ENCODE peak calls at places on chromosomes 6 and 20, in ten cellular contexts. W, H, Y, Z, D, O, B, S, J and R are unnamed samples.

GRCh38 chr20:49515588-49515987 is 33.1 kb upstream of the KCNB1 start:
- DNase-seq in W (no peak), S (no peak), H (no peak), O (no peak), J (no peak), Z (no peak), Y (no peak), D (no peak), B (no peak), R (no peak)

GRCh38 chr20:41185013-41185757 is 47.8 kb downstream of the PLCG1 start:
- DNase-seq in Z (no peak), H (peak), W (no peak), D (no peak), S (no peak), Y (peak), B (no peak), J (peak), O (peak), R (no peak)

GRCh38 chr6:34748757-34749156 is 8.5 kb upstream of the SNRPC start:
- DNase-seq in W (no peak), Z (no peak), O (no peak), Y (no peak), S (no peak), H (no peak), B (no peak), J (no peak), D (no peak), R (no peak)

GRCh38 chr20:39069976-39070375 is 107.8 kb downstream of the DHX35 start:
- DNase-seq in Z (no peak), B (no peak), Y (no peak), H (no peak), W (no peak), D (no peak), O (no peak), S (no peak), J (no peak), R (no peak)

GRCh38 chr6:35663447-35664235 is 25.1 kb downstream of the FKBP5 start:
- DNase-seq in O (no peak), Y (no peak), B (peak), D (peak), S (no peak), J (no peak), Z (no peak), W (peak), H (no peak), R (peak)

GRCh38 chr6:41318648-41319565 is 16.5 kb upstream of the NCR2 start:
- DNase-seq in Z (peak), H (peak), S (peak), J (peak), O (peak), W (peak), D (peak), Y (peak), B (peak), R (peak)

GRCh38 chr6:162856885-162857284 is 129.1 kb downstream of the PACRG start:
- DNase-seq in D (peak), H (no peak), J (no peak), Y (no peak), O (peak), W (peak), Z (peak), S (no peak), B (peak), R (peak)

GRCh38 chr20:7940341-7940740 is at the start of gene HAO1:
- DNase-seq in W (no peak), J (no peak), O (no peak), Z (peak), H (no peak), D (no peak), S (no peak), B (no peak), Y (no peak), R (no peak)

GRCh38 chr6:135280375-135281136 is 99.4 kb downstream of the MYB start:
- DNase-seq in H (no peak), S (no peak), Y (no peak), J (no peak), Z (no peak), W (peak), O (no peak), D (no peak), B (no peak), R (peak)

GRCh38 chr20:46350201-46350985 is 42.1 kb upstream of the CDH22 start:
- DNase-seq in D (peak), B (peak), Y (no peak), Z (peak), S (no peak), W (peak), O (peak), J (no peak), H (no peak), R (peak)

GRCh38 chr6:151330130-151330715 is 61.1 kb downstream of the ZBTB2 start:
- DNase-seq in Y (no peak), B (no peak), S (no peak), W (peak), D (peak), H (no peak), O (no peak), Z (no peak), J (no peak), R (peak)

GRCh38 chr6:34005845-34006644 is 139.8 kb downstream of the GRM4 start:
- DNase-seq in Z (no peak), H (no peak), D (no peak), S (no peak), Y (no peak), O (no peak), J (no peak), W (no peak), B (peak), R (no peak)

GRCh38 chr20:53598140-53599038 is 4.8 kb upstream of the ZNF217 start:
- DNase-seq in Z (no peak), J (no peak), W (no peak), H (no peak), D (no peak), O (no peak), B (no peak), S (no peak), Y (no peak), R (no peak)

GRCh38 chr6:151254451-151255081 is 14.8 kb downstream of the AKAP12 start:
- DNase-seq in B (peak), O (no peak), D (peak), J (no peak), W (peak), S (no peak), Z (peak), H (no peak), Y (no peak), R (peak)

GRCh38 chr20:51941503-51941902 is 139.2 kb upstream of the SALL4 start:
- DNase-seq in Y (no peak), W (no peak), Z (no peak), H (no peak), D (no peak), S (no peak), B (no peak), J (no peak), O (no peak), R (no peak)

GRCh38 chr20:64055396-64055892 is 6.0 kb upstream of the SOX18 start:
- DNase-seq in O (no peak), W (no peak), S (no peak), J (no peak), Z (no peak), D (no peak), H (no peak), Y (no peak), B (no peak), R (no peak)

GRCh38 chr20:64052326-64052722 is 2.9 kb upstream of the SOX18 start:
- DNase-seq in J (no peak), H (no peak), D (no peak), B (no peak), O (no peak), Y (no peak), W (no peak), S (no peak), Z (no peak), R (no peak)

GRCh38 chr20:64052987-64053840 is 3.8 kb upstream of the SOX18 start:
- DNase-seq in O (no peak), Y (no peak), B (no peak), D (no peak), H (no peak), Z (no peak), W (no peak), S (no peak), J (no peak), R (no peak)

GRCh38 chr20:64055893-64056638 is 6.6 kb upstream of the SOX18 start:
- DNase-seq in O (peak), S (no peak), H (peak), J (no peak), Y (peak), W (peak), D (peak), B (peak), Z (peak), R (no peak)

DNA sequence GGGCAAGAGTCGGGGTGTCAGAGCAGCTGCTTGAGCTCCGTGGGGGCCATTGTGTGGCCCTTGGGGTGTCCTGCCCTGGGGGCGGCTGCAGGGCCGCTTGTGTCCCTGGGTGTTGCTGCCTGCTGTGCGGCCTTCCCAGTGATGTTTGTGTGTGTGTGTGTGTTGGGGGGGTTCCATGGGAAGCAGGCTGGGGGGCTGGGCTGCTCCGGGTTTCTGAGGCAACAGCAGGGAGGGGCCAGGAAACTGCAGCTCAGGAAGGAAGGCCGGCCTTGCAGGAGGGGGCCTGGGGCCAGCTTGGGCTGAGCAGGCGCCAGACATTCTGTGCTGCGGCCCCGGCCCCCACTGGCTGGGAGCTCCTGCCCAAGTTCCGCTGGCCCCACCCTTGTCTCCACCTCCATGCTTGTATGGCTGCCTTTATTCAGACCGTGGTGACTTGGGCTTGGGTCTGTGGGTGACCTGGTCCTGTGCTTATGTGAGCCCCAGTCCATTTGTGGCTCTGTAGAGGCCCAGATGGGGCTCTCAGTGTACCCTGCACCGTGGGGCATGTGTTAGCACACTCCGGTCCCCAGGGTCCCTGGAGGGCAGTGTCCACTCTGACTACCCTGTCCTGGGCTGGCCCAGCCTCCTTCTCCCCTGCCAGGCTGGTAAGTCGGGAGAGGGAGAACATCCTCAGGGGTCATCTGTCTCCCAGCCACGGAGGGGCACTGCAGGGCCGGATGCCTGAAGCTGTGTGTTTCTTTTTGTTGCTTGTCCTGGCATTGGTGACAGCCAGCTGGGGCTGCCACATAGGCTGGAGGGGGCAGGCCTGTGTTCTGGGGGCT is 4.6 kb upstream of the SOX18 start:
- DNase-seq in W (peak), D (peak), O (peak), Z (peak), Y (peak), J (no peak), S (no peak), H (peak), B (peak), R (no peak)
- TF ChIP-seq CTCF in W (peak), D (peak), O (no peak), Z (peak), Y (peak), J (no peak), S (no peak), H (no peak), B (peak), R (peak)

GRCh38 chr6:100184473-100184872 is 190.4 kb upstream of the MCHR2 start:
- DNase-seq in Z (no peak), H (no peak), Y (no peak), O (no peak), J (no peak), S (no peak), W (no peak), B (no peak), D (no peak), R (no peak)

GRCh38 chr6:100188754-100189153 is 194.7 kb upstream of the MCHR2 start:
- DNase-seq in H (no peak), Z (no peak), O (no peak), B (no peak), Y (no peak), J (no peak), S (no peak), W (no peak), D (no peak), R (no peak)

GRCh38 chr6:100181309-100181708 is 187.3 kb upstream of the MCHR2 start:
- DNase-seq in H (no peak), Z (no peak), B (no peak), W (no peak), S (no peak), D (no peak), O (no peak), J (no peak), Y (no peak), R (no peak)

GRCh38 chr6:100185615-100186014 is 191.6 kb upstream of the MCHR2 start:
- DNase-seq in S (no peak), J (no peak), Y (no peak), B (no peak), D (no peak), H (no peak), O (no peak), Z (no peak), W (no peak), R (no peak)

GRCh38 chr6:100186552-100186951 is 192.5 kb upstream of the MCHR2 start:
- DNase-seq in S (no peak), B (no peak), Y (no peak), D (no peak), J (no peak), W (no peak), Z (no peak), H (no peak), O (no peak), R (no peak)
- H3K4me3 ChIP-seq in S (no peak), B (no peak), Y (no peak), D (no peak), J (no peak), W (no peak), Z (no peak), H (no peak), O (no peak), R (no peak)

DNA sequence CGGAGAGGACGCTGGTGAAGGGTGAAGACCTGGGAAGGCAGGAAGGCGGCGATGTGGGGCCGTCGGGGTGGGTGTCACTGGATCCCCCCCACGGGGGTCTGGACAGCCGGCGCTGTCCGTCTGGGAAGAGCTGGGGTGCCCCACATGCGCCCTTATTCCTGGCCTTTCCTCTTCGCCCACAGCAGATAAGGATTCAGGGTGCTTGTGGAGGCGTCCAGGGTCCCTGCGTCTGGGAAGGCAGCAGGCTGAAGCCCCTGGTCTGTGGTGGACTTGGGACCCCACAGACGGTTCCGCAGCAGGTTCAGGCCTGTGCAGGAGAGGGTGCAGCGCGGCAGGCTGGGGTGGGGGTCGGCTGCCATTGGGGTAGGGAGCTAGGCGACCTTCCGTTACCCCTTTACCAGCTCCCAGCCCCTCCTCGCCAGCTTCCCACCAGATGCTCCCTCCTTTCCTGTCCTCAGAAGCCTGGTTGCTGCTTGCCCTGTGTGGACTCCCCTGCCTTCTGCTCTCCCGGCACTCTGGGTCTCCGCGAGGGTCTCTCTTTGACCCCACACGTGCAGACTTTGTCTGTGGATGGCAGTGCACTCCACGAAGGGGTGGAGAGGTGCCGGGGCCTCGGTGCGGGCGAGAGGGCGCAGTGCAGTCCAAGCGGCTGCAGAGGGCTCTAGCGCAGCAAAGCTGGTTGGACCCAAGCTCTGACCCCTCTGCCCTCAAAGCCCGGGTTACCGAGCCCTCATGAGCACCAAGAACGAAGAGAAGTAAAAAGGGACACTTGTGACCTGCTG is 2.1 kb upstream of the GATA5 start:
- DNase-seq in H (no peak), D (no peak), S (no peak), J (no peak), B (peak), Y (no peak), O (no peak), Z (no peak), W (no peak), R (no peak)
- TF ChIP-seq CTCF in H (no peak), D (no peak), S (no peak), J (no peak), B (peak), Y (no peak), O (no peak), Z (peak), W (no peak), R (no peak)

GRCh38 chr6:36759177-36759757 is 61.6 kb downstream of the RAB44 start:
- DNase-seq in Z (peak), D (peak), J (peak), Y (peak), S (peak), W (peak), O (peak), H (peak), B (peak), R (peak)
- H3K4me3 ChIP-seq in Z (no peak), D (no peak), J (no peak), Y (no peak), S (no peak), W (no peak), O (no peak), H (no peak), B (no peak), R (no peak)